ENCODE peak calls at places on chromosome 5, in four cellular contexts. J, W, V and N are unnamed samples.

GRCh38 chr5:151721812-151722391 is 35.2 kb upstream of the SPARC start:
- DNase-seq in J (no peak), W (no peak), V (no peak), N (no peak)

GRCh38 chr5:160506006-160507004 is 84.7 kb downstream of the PTTG1 start:
- DNase-seq in J (no peak), W (no peak), V (no peak), N (peak)

GRCh38 chr5:129382921-129383672 is 77.0 kb upstream of the ADAMTS19 start:
- DNase-seq in J (no peak), W (no peak), V (no peak), N (no peak)

GRCh38 chr5:115179959-115180709 is 10.4 kb upstream of the TRIM36 start:
- DNase-seq in J (no peak), W (no peak), V (no peak), N (no peak)

GRCh38 chr5:90641528-90641927 is 82.9 kb downstream of the ADGRV1 start:
- DNase-seq in J (no peak), W (peak), V (no peak), N (no peak)

GRCh38 chr5:100787648-100788047 is 115.4 kb downstream of the ST8SIA4 start:
- DNase-seq in J (no peak), W (no peak), V (no peak), N (no peak)

GRCh38 chr5:142151436-142152382 is 43.1 kb downstream of the NDFIP1 start:
- DNase-seq in J (peak), W (peak), V (peak), N (no peak)

GRCh38 chr5:116130471-116130870 is 45.6 kb downstream of the COMMD10 start:
- DNase-seq in J (no peak), W (no peak), V (no peak), N (no peak)

GRCh38 chr5:123855630-123856029 is 343.7 kb downstream of the CSNK1G3 start:
- DNase-seq in J (no peak), W (no peak), V (no peak), N (no peak)

GRCh38 chr5:30040483-30041116 is 1152.9 kb upstream of the CDH6 start:
- DNase-seq in J (peak), W (no peak), V (peak), N (peak)

GRCh38 chr5:15694694-15695093 is 194.7 kb downstream of the FBXL7 start:
- DNase-seq in J (no peak), W (no peak), V (no peak), N (no peak)

GRCh38 chr5:72517961-72518690 is 10.9 kb upstream of the ZNF366 start:
- DNase-seq in J (peak), W (no peak), V (no peak), N (no peak)
- TF ChIP-seq RFX5 in J (no peak), W (no peak), V (no peak), N (no peak)

GRCh38 chr5:61450170-61450815 is 118.2 kb downstream of the ZSWIM6 start:
- DNase-seq in J (no peak), W (no peak), V (no peak), N (no peak)
- H3K27ac ChIP-seq in J (no peak), W (no peak), V (no peak), N (no peak)

GRCh38 chr5:88488566-88488965 is 219.9 kb upstream of the TMEM161B start:
- DNase-seq in J (no peak), W (no peak), V (no peak), N (no peak)

GRCh38 chr5:88486466-88486865 is 217.8 kb upstream of the TMEM161B start:
- DNase-seq in J (no peak), W (no peak), V (no peak), N (no peak)

GRCh38 chr5:88484367-88484766 is 215.7 kb upstream of the TMEM161B start:
- DNase-seq in J (no peak), W (no peak), V (no peak), N (no peak)

DNA sequence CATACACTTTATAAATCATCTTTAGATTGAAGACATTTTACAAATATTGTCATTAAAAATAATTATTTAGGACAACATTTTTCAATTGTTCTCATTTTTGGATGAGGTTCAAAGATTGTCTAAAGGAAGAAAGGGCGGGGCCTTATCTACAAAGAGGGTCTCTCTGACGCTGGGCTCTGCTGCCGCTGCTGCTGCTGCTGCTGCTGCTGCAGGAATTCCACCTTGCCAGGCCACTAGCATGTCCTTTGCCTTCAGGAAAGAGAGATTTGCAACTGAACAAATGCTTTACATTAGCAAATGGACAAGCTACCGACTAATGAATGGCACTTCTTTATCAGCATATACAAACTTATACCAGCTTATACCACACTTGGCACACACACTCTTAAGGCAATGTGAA is 220.8 kb upstream of the TMEM161B start:
- DNase-seq in J (no peak), W (no peak), V (no peak), N (no peak)
- TF ChIP-seq JUND in J (no peak), W (no peak), V (no peak), N (no peak)

GRCh38 chr5:134527961-134528424 is 2.5 kb downstream of the JADE2 start:
- DNase-seq in J (no peak), W (no peak), V (no peak), N (no peak)
- TF ChIP-seq RFX5 in J (no peak), W (no peak), V (no peak), N (no peak)

GRCh38 chr5:50665091-50665490 is 1.3 kb upstream of the PARP8 start:
- DNase-seq in J (no peak), W (no peak), V (no peak), N (no peak)
- H3K27ac ChIP-seq in J (no peak), W (no peak), V (no peak), N (no peak)

GRCh38 chr5:170427672-170428236 is 38.6 kb upstream of the KCNMB1 start:
- DNase-seq in J (no peak), W (no peak), V (no peak), N (no peak)
- TF ChIP-seq JUND in J (no peak), W (no peak), V (no peak), N (no peak)

GRCh38 chr5:140111859-140112551 is 1.9 kb upstream of the PURA start:
- DNase-seq in J (no peak), W (no peak), V (no peak), N (no peak)
- TF ChIP-seq RFX5 in J (no peak), W (no peak), V (no peak), N (no peak)

GRCh38 chr5:173642191-173642816 is 25.9 kb upstream of the BOD1 start:
- DNase-seq in J (no peak), W (no peak), V (no peak), N (no peak)
- H3K27ac ChIP-seq in J (no peak), W (no peak), V (no peak), N (no peak)

GRCh38 chr5:172144931-172145869 is 42.8 kb downstream of the STK10 start:
- DNase-seq in J (no peak), W (no peak), V (peak), N (no peak)
- TF ChIP-seq JUND in J (no peak), W (no peak), V (no peak), N (no peak)

GRCh38 chr5:68405026-68405684 is 189.6 kb downstream of the PIK3R1 start:
- DNase-seq in J (no peak), W (no peak), V (peak), N (no peak)
- TF ChIP-seq RFX5 in J (no peak), W (no peak), V (no peak), N (no peak)